ENCODE peak calls at places on chromosomes 3 and 15, in seven cellular contexts. Y is NCI-H2107, B is kidney epithelial cell, M is NCI-H1092, K is pons, Z is spleen, D is heart left ventricle. F is an unnamed sample.

GRCh38 chr3:138849541-138849940 is 14.8 kb upstream of the PIK3CB start:
- DNase-seq in Y (no peak), Z (no peak), B (no peak), K (no peak), D (no peak), M (no peak), F (no peak)

GRCh38 chr15:99481831-99482230 is 84.0 kb upstream of the MEF2A start:
- DNase-seq in Y (no peak), Z (no peak), M (no peak), B (no peak), D (no peak), K (no peak), F (no peak)

GRCh38 chr15:45454825-45455224 is 67.7 kb downstream of the SLC30A4 start:
- DNase-seq in M (no peak), K (peak), Z (peak), Y (peak), D (peak), B (peak), F (no peak)

GRCh38 chr3:45760878-45761711 is 35.2 kb downstream of the SLC6A20 start:
- DNase-seq in K (peak), M (peak), D (peak), Z (no peak), B (peak), Y (peak), F (peak)

GRCh38 chr3:42763023-42763422 is 10.0 kb downstream of the CCDC13 start:
- DNase-seq in K (peak), Z (no peak), B (no peak), D (no peak), M (no peak), Y (no peak), F (no peak)

GRCh38 chr15:81297580-81298575 is 26.1 kb downstream of the STARD5 start:
- DNase-seq in Z (peak), K (no peak), B (no peak), Y (no peak), M (no peak), D (no peak), F (no peak)

GRCh38 chr3:179250803-179251476 is at the start of gene KCNMB3:
- DNase-seq in K (no peak), B (no peak), M (no peak), D (no peak), Y (no peak), Z (no peak), F (no peak)

GRCh38 chr3:98734311-98734710 is 28.8 kb upstream of the ST3GAL6 start:
- DNase-seq in K (peak), B (no peak), Y (no peak), Z (no peak), M (no peak), D (no peak), F (no peak)

GRCh38 chr3:149400645-149401044 is 23.2 kb upstream of the TM4SF1 start:
- DNase-seq in K (no peak), D (no peak), M (no peak), Y (no peak), Z (no peak), B (no peak), F (no peak)

GRCh38 chr3:12750658-12751071 is 8.4 kb downstream of the TMEM40 start:
- DNase-seq in Z (no peak), M (no peak), D (no peak), K (no peak), Y (no peak), B (no peak), F (no peak)

GRCh38 chr15:56149071-56149470 is 94.6 kb downstream of the RFX7 start:
- DNase-seq in M (no peak), Y (no peak), Z (no peak), B (no peak), K (no peak), D (no peak), F (no peak)

GRCh38 chr3:191253089-191253799 is 54.2 kb downstream of the OSTN start:
- DNase-seq in K (peak), M (no peak), Y (no peak), D (no peak), Z (no peak), B (no peak), F (peak)

GRCh38 chr3:123262226-123262625 is 60.5 kb downstream of the SEC22A start:
- DNase-seq in D (no peak), Y (no peak), K (no peak), B (no peak), M (no peak), Z (no peak), F (no peak)

GRCh38 chr3:31614162-31614921 is 81.6 kb downstream of the STT3B start:
- DNase-seq in K (no peak), M (no peak), D (no peak), Y (no peak), Z (no peak), B (no peak), F (no peak)

GRCh38 chr3:102129774-102130608 is 280.7 kb downstream of the NFKBIZ start:
- DNase-seq in K (peak), B (peak), Y (no peak), D (no peak), Z (no peak), M (no peak), F (no peak)

GRCh38 chr3:64187065-64187959 is 38.0 kb downstream of the PRICKLE2 start:
- DNase-seq in K (peak), B (peak), Z (no peak), Y (no peak), D (peak), M (no peak), F (no peak)

GRCh38 chr15:50107591-50108408 is 11.2 kb downstream of the ATP8B4 start:
- DNase-seq in B (no peak), Y (no peak), K (peak), M (no peak), Z (peak), D (no peak), F (no peak)

GRCh38 chr3:130759692-130760338 is 13.2 kb upstream of the PIK3R4 start:
- DNase-seq in D (peak), B (no peak), M (peak), Z (no peak), Y (peak), K (peak), F (peak)

GRCh38 chr3:98817546-98817945 is 54.4 kb downstream of the ST3GAL6 start:
- DNase-seq in Z (no peak), M (peak), D (no peak), B (no peak), K (peak), Y (peak), F (peak)

GRCh38 chr3:133276594-133276993 is 123.3 kb upstream of the BFSP2 start:
- DNase-seq in B (no peak), K (no peak), Z (no peak), D (no peak), M (peak), Y (no peak), F (no peak)

GRCh38 chr3:72346526-72346926 is 501.7 kb downstream of the SHQ1 start:
- DNase-seq in K (no peak), Z (peak), Y (no peak), M (no peak), D (peak), B (peak), F (no peak)

GRCh38 chr3:113214917-113215595 is 3.7 kb downstream of the BOC start:
- DNase-seq in Y (no peak), K (no peak), Z (no peak), B (no peak), M (no peak), D (no peak), F (no peak)

GRCh38 chr3:10522646-10523303 is 17.4 kb upstream of the ATP2B2 start:
- DNase-seq in D (no peak), Z (no peak), Y (no peak), K (no peak), B (no peak), M (no peak), F (no peak)